ENCODE peak calls at places on chromosome 7, in seven cellular contexts. P, D, E, U, N, Z and M are unnamed samples.

GRCh38 chr7:23938937-23939552 is 229.0 kb downstream of the STK31 start:
- DNase-seq in P (peak; percentile 62), D (peak; percentile 56), E (no peak), U (no peak), N (no peak), Z (peak; percentile 38), M (no peak)

GRCh38 chr7:133428876-133429275 is 176.0 kb downstream of the EXOC4 start:
- DNase-seq in P (no peak), D (no peak), E (no peak), U (no peak), N (no peak), Z (no peak), M (no peak)

GRCh38 chr7:131188367-131189339 is 139.0 kb upstream of the MKLN1 start:
- DNase-seq in P (no peak), D (no peak), E (peak; percentile 87), U (no peak), N (peak; percentile 71), Z (no peak), M (no peak)

GRCh38 chr7:4103352-4104091 is 578.6 kb upstream of the FOXK1 start:
- DNase-seq in P (no peak), D (no peak), E (no peak), U (no peak), N (no peak), Z (no peak), M (no peak)

GRCh38 chr7:154741131-154741530 is 261.8 kb downstream of the PAXIP1 start:
- DNase-seq in P (no peak), D (no peak), E (peak; percentile 64), U (no peak), N (no peak), Z (no peak), M (no peak)

GRCh38 chr7:73647725-73648592 is 19.7 kb upstream of the VPS37D start:
- DNase-seq in P (peak; percentile 91), D (peak; percentile 28), E (no peak), U (no peak), N (no peak), Z (peak; percentile 83), M (no peak)

GRCh38 chr7:514651-515598 is 4.7 kb downstream of the PDGFA start:
- DNase-seq in P (peak; percentile 86), D (peak; percentile 77), E (no peak), U (no peak), N (no peak), Z (peak; percentile 78), M (no peak)

GRCh38 chr7:21251166-21251806 is 176.6 kb upstream of the SP4 start:
- DNase-seq in P (peak; percentile 73), D (peak; percentile 28), E (no peak), U (no peak), N (no peak), Z (peak; percentile 25), M (no peak)

GRCh38 chr7:30268666-30269065 is 15.7 kb upstream of the ZNRF2 start:
- DNase-seq in P (no peak), D (no peak), E (no peak), U (no peak), N (no peak), Z (no peak), M (no peak)

GRCh38 chr7:12814797-12815196 is 127.4 kb downstream of the ARL4A start:
- DNase-seq in P (no peak), D (no peak), E (no peak), U (no peak), N (no peak), Z (no peak), M (no peak)

GRCh38 chr7:144854839-144855424 is 19.1 kb upstream of the TPK1 start:
- DNase-seq in P (no peak), D (no peak), E (no peak), U (no peak), N (no peak), Z (no peak), M (no peak)

GRCh38 chr7:7924303-7924702 is 44.3 kb upstream of the GLCCI1 start:
- DNase-seq in P (no peak), D (no peak), E (no peak), U (no peak), N (no peak), Z (no peak), M (no peak)

GRCh38 chr7:111356941-111357340 is 205.4 kb downstream of the IMMP2L start:
- DNase-seq in P (no peak), D (no peak), E (no peak), U (no peak), N (no peak), Z (no peak), M (no peak)

GRCh38 chr7:111352319-111352718 is 210.0 kb downstream of the IMMP2L start:
- DNase-seq in P (no peak), D (no peak), E (no peak), U (no peak), N (no peak), Z (no peak), M (no peak)

GRCh38 chr7:111362660-111363059 is 199.6 kb downstream of the IMMP2L start:
- DNase-seq in P (no peak), D (no peak), E (no peak), U (no peak), N (no peak), Z (no peak), M (no peak)

GRCh38 chr7:111358915-111359314 is 203.4 kb downstream of the IMMP2L start:
- DNase-seq in P (no peak), D (no peak), E (no peak), U (no peak), N (no peak), Z (no peak), M (no peak)

DNA sequence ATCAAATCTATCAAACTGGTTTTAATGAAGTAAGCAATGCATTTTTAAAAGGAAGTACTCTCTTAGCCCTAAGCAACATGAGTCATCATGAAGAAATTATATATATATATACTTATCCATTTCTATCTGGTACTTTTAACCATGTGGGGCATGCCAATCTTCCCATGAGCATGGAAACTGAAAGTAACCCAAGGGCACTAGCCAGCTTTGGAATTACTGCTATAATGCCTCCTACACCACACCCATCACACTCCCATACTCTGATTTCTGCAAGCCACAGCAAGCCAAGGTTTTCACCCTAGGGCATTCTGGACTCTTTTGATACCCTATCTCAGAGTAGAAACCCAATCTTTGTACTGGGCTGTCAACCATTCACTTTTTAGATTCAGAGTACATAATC is 204.6 kb downstream of the IMMP2L start:
- DNase-seq in P (no peak), D (no peak), E (no peak), U (no peak), N (no peak), Z (no peak), M (no peak)
- TF ChIP-seq POLR2A in P (no peak), D (no peak), E (no peak), U (no peak), N (no peak), Z (no peak), M (no peak)

GRCh38 chr7:140506788-140507464 is 27.6 kb upstream of the MKRN1 start:
- DNase-seq in P (no peak), D (no peak), E (no peak), U (no peak), N (peak; percentile 91), Z (peak; percentile 25), M (no peak)

GRCh38 chr7:140512317-140513000 is 33.2 kb upstream of the MKRN1 start:
- DNase-seq in P (peak; percentile 94), D (peak; percentile 90), E (no peak), U (no peak), N (peak; percentile 72), Z (peak; percentile 96), M (no peak)

DNA sequence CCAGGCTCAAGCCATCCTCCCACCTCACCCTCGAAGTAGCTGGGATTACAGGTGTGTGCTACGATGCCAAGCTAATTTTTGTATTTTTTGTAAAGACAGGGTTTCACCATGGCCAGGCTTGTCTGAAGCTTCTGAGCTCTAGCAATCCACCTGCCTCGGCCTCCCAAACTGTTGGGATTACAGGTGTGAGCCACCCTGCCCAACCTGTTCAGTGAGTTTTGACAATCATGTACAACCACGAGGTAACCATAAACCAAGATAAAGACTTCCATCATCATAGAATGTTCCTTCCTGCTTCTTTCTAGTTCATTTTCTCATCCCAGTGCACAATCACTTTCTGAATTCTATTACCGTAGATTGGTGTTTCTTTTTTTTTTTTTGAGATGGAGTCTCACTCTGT is 30.5 kb upstream of the MKRN1 start:
- DNase-seq in P (peak; percentile 72), D (peak; percentile 58), E (no peak), U (no peak), N (no peak), Z (peak; percentile 84), M (no peak)
- TF ChIP-seq POLR2A in P (no peak), D (no peak), E (no peak), U (no peak), N (no peak), Z (no peak), M (no peak)

DNA sequence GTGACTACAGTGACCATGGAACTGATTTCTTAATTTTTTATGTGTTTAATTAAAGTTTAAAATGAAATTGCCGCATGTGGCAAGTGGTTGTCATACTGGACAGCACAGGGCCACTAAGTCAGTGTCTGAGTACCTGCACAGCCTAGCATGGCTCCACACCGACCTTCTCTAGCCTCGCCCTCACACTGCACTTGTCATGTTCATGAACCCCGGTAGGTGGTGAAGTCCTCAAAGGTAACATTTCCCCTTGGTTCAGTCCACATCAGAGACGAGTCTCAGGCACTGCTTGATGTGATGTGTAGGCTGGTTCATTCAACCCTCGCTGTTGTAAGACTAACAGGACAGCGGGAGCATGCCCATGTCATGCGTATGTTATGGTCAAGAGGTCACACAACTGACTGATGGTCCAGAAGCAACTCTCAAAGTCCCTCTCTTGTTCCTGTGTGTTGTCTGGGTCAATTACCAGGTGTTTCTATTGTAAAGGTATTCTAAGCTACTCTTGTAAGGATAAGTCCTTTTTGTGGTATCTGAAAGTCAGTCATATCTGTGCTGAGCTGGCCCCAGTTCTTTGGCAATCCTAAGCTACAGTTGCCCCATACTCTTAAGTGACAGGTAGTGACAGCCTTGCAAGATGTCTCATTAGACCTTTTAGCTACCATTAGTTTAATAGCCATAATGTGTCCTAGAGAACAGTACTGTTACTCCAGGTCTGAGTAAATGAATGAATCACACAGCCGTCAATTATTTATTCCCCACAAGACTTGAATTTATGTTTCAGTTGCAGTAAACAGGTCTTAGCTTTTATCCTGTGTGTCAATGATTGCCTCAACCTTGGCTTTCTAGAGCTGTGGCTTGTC is 32.9 kb upstream of the ZC3HAV1L start:
- DNase-seq in P (no peak), D (no peak), E (no peak), U (no peak), N (no peak), Z (no peak), M (no peak)
- TF ChIP-seq POLR2A in P (no peak), D (no peak), E (no peak), U (no peak), N (no peak), Z (no peak), M (no peak)

DNA sequence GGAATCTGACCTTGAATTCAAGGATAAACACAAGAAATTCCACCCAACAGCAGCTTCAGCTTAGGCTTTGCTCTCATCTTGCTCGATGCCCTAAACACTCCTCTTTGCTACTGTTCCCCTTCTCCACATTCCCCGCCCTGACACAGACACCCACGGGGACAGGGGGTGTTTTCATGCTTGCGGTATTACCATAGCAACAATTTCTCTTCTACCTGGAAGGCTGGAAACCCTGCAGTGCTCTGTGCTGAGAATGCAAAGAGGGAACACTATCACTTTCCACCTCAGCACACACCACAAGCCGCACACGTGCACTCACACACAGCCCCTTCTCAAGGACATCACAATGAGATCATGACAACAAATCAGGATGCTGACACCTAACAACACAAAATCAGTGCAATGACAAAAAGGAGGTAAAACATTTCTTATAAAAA is 81.5 kb downstream of the RNF216 start:
- DNase-seq in P (peak; percentile 66), D (no peak), E (no peak), U (no peak), N (no peak), Z (peak; percentile 35), M (no peak)
- TF ChIP-seq POLR2A in P (no peak), D (no peak), E (no peak), U (no peak), N (no peak), Z (no peak), M (no peak)